ENCODE peak calls at places on chromosomes 7 and 10, in five cellular contexts. S, G, Q, X and T are unnamed samples.

GRCh38 chr7:101518348-101518747 is 110.7 kb downstream of the MYL10 start:
- DNase-seq in S (no peak), X (no peak), G (no peak), Q (peak; percentile 12), T (no peak)

GRCh38 chr7:22173884-22174573 is 182.9 kb downstream of the RAPGEF5 start:
- DNase-seq in Q (no peak), G (no peak), S (peak; percentile 19), X (no peak), T (no peak)

GRCh38 chr7:127578036-127578684 is 7.2 kb downstream of the GCC1 start:
- DNase-seq in X (peak; percentile 56), S (no peak), Q (peak; percentile 33), G (no peak), T (no peak)

GRCh38 chr7:3200504-3200903 is 100.5 kb upstream of the SDK1 start:
- DNase-seq in S (no peak), Q (peak; percentile 85), X (peak; percentile 77), G (peak; percentile 13), T (peak; percentile 84)

GRCh38 chr7:99099499-99100077 is 44.3 kb downstream of the SMURF1 start:
- DNase-seq in X (no peak), Q (peak; percentile 63), G (no peak), S (no peak), T (no peak)

GRCh38 chr10:67602268-67602950 is 93.6 kb downstream of the CTNNA3 start:
- DNase-seq in G (no peak), S (no peak), Q (peak; percentile 83), X (no peak), T (no peak)

GRCh38 chr10:30534465-30535144 is 94.9 kb downstream of the LYZL2 start:
- DNase-seq in Q (peak; percentile 89), X (peak; percentile 89), S (no peak), G (peak; percentile 63), T (peak; percentile 62)

GRCh38 chr10:32446701-32447406 is 914 bp downstream of the CCDC7 start:
- DNase-seq in X (peak; percentile 27), Q (peak; percentile 28), G (no peak), S (no peak), T (no peak)

GRCh38 chr10:46247181-46247475 is 39.7 kb upstream of the ANTXRL start:
- DNase-seq in S (no peak), Q (no peak), G (no peak), X (no peak), T (no peak)

GRCh38 chr7:132872034-132872433 is 209.9 kb downstream of the CHCHD3 start:
- DNase-seq in Q (no peak), G (no peak), S (no peak), X (no peak), T (no peak)

GRCh38 chr10:18219096-18219495 is 78.9 kb downstream of the CACNB2 start:
- DNase-seq in S (no peak), X (no peak), Q (no peak), G (no peak), T (no peak)

GRCh38 chr7:21771906-21772610 is 173.6 kb downstream of the CDCA7L start:
- DNase-seq in Q (peak; percentile 25), G (no peak), S (peak; percentile 13), X (peak; percentile 80), T (peak; percentile 17)

GRCh38 chr10:121188005-121188404 is 336.8 kb downstream of the WDR11 start:
- DNase-seq in S (no peak), Q (no peak), G (no peak), X (peak; percentile 14), T (no peak)

GRCh38 chr10:51074238-51075028 is at the start of gene PRKG1:
- DNase-seq in X (peak; percentile 86), S (no peak), G (no peak), Q (peak; percentile 75), T (peak; percentile 77)

GRCh38 chr10:68959695-68960524 is 3.9 kb downstream of the DDX21 start:
- DNase-seq in G (no peak), X (no peak), Q (no peak), S (no peak), T (no peak)

GRCh38 chr10:130498934-130499333 is 362.7 kb downstream of the GLRX3 start:
- DNase-seq in Q (no peak), S (no peak), X (no peak), G (no peak), T (no peak)

GRCh38 chr10:109978481-109978880 is 29.3 kb upstream of the ADD3 start:
- DNase-seq in S (no peak), Q (peak; percentile 80), X (peak; percentile 79), G (peak; percentile 68), T (peak; percentile 56)

GRCh38 chr7:117731455-117731854 is 141.8 kb downstream of the CTTNBP2 start:
- DNase-seq in X (no peak), G (no peak), S (no peak), Q (no peak), T (no peak)

GRCh38 chr10:119020627-119020946 is 8.9 kb upstream of the NANOS1 start:
- DNase-seq in X (no peak), Q (no peak), S (no peak), G (no peak), T (no peak)

GRCh38 chr7:150448789-150449147 is 1.7 kb upstream of the GIMAP8 start:
- DNase-seq in Q (peak; percentile 74), S (peak; percentile 5), X (peak; percentile 85), G (peak; percentile 83), T (peak; percentile 94)

GRCh38 chr7:149334930-149335329 is 72.9 kb downstream of the ZNF783 start:
- DNase-seq in X (no peak), Q (peak; percentile 44), G (no peak), S (no peak), T (no peak)

GRCh38 chr7:11539853-11540252 is 292.1 kb downstream of the THSD7A start:
- DNase-seq in Q (peak; percentile 38), S (no peak), G (no peak), X (no peak), T (no peak)

GRCh38 chr10:43218206-43218950 is 48.5 kb downstream of the RASGEF1A start:
- DNase-seq in X (no peak), Q (no peak), S (no peak), G (no peak), T (no peak)

GRCh38 chr10:103472005-103472404 is 7.0 kb downstream of the CALHM3 start:
- DNase-seq in S (no peak), G (no peak), X (no peak), Q (no peak), T (peak; percentile 47)

GRCh38 chr7:151566897-151567320 is 47.2 kb upstream of the RHEB start:
- DNase-seq in S (no peak), Q (peak; percentile 82), X (peak; percentile 52), G (no peak), T (peak; percentile 66)